ENCODE peak calls at places on chromosomes 13 and 19, in eight cellular contexts. One of them, this sample, is unnamed.

GRCh38 chr13:94683426-94683825 is 28.9 kb downstream of the SOX21 start:
- DNase-seq in Panc1: no peak
- DNase-seq in sigmoid colon: no peak
- DNase-seq in breast epithelium: no peak
- DNase-seq in SK-N-MC: no peak
- DNase-seq in transverse colon: no peak
- DNase-seq in K562: no peak
- DNase-seq in stomach: no peak
- DNase-seq in this sample: no peak

GRCh38 chr13:111422352-111422751 is 101.9 kb downstream of the TEX29 start:
- DNase-seq in sigmoid colon: no peak
- DNase-seq in transverse colon: no peak
- DNase-seq in K562: no peak
- DNase-seq in stomach: no peak
- DNase-seq in Panc1: no peak
- DNase-seq in SK-N-MC: no peak
- DNase-seq in breast epithelium: no peak
- DNase-seq in this sample: no peak

GRCh38 chr13:66532146-66532545 is 698.0 kb downstream of the PCDH9 start:
- DNase-seq in sigmoid colon: no peak
- DNase-seq in stomach: no peak
- DNase-seq in breast epithelium: no peak
- DNase-seq in K562: no peak
- DNase-seq in Panc1: no peak
- DNase-seq in transverse colon: no peak
- DNase-seq in SK-N-MC: no peak
- DNase-seq in this sample: no peak

GRCh38 chr19:14553939-14554243 is 18.0 kb downstream of the NDUFB7 start:
- DNase-seq in sigmoid colon: no peak
- DNase-seq in Panc1: no peak
- DNase-seq in transverse colon: no peak
- DNase-seq in K562: no peak
- DNase-seq in SK-N-MC: no peak
- DNase-seq in stomach: no peak
- DNase-seq in breast epithelium: no peak
- DNase-seq in this sample: no peak

GRCh38 chr13:112859817-112860190 is 109.2 kb upstream of the MCF2L start:
- DNase-seq in SK-N-MC: no peak
- DNase-seq in K562: no peak
- DNase-seq in breast epithelium: no peak
- DNase-seq in transverse colon: no peak
- DNase-seq in Panc1: no peak
- DNase-seq in sigmoid colon: no peak
- DNase-seq in stomach: no peak
- DNase-seq in this sample: no peak

GRCh38 chr13:91216928-91217700 is 130.4 kb upstream of the MIR17HG start:
- DNase-seq in Panc1: no peak
- DNase-seq in breast epithelium: no peak
- DNase-seq in K562: no peak
- DNase-seq in SK-N-MC: no peak
- DNase-seq in transverse colon: no peak
- DNase-seq in sigmoid colon: no peak
- DNase-seq in stomach: no peak
- DNase-seq in this sample: no peak

GRCh38 chr13:73464758-73465628 is 406.2 kb downstream of the KLF5 start:
- DNase-seq in transverse colon: peak
- DNase-seq in sigmoid colon: no peak
- DNase-seq in SK-N-MC: no peak
- DNase-seq in stomach: no peak
- DNase-seq in breast epithelium: no peak
- DNase-seq in K562: peak
- DNase-seq in Panc1: no peak
- DNase-seq in this sample: no peak

GRCh38 chr13:73174521-73175010 is 115.8 kb downstream of the KLF5 start:
- DNase-seq in Panc1: no peak
- DNase-seq in breast epithelium: no peak
- DNase-seq in stomach: no peak
- DNase-seq in K562: no peak
- DNase-seq in transverse colon: no peak
- DNase-seq in sigmoid colon: no peak
- DNase-seq in SK-N-MC: no peak
- DNase-seq in this sample: no peak

GRCh38 chr13:41546372-41547252 is 89.3 kb downstream of the RGCC start:
- DNase-seq in stomach: no peak
- DNase-seq in transverse colon: no peak
- DNase-seq in SK-N-MC: no peak
- DNase-seq in sigmoid colon: no peak
- DNase-seq in K562: no peak
- DNase-seq in Panc1: no peak
- DNase-seq in breast epithelium: no peak
- DNase-seq in this sample: no peak

GRCh38 chr13:104034891-104035290 is 968.7 kb upstream of the SLC10A2 start:
- DNase-seq in breast epithelium: no peak
- DNase-seq in Panc1: no peak
- DNase-seq in K562: no peak
- DNase-seq in transverse colon: no peak
- DNase-seq in sigmoid colon: no peak
- DNase-seq in stomach: no peak
- DNase-seq in SK-N-MC: no peak
- DNase-seq in this sample: no peak

GRCh38 chr13:26112843-26113242 is 61.0 kb upstream of the SHISA2 start:
- DNase-seq in stomach: no peak
- DNase-seq in K562: no peak
- DNase-seq in transverse colon: no peak
- DNase-seq in SK-N-MC: peak
- DNase-seq in Panc1: no peak
- DNase-seq in sigmoid colon: no peak
- DNase-seq in breast epithelium: no peak
- DNase-seq in this sample: no peak

GRCh38 chr13:97367427-97367826 is 66.5 kb upstream of the RAP2A start:
- DNase-seq in sigmoid colon: peak
- DNase-seq in stomach: no peak
- DNase-seq in transverse colon: no peak
- DNase-seq in Panc1: no peak
- DNase-seq in breast epithelium: no peak
- DNase-seq in K562: no peak
- DNase-seq in SK-N-MC: no peak
- DNase-seq in this sample: no peak
- TF ChIP-seq POLR2AphosphoS5 in sigmoid colon: no peak
- TF ChIP-seq POLR2AphosphoS5 in stomach: peak
- TF ChIP-seq POLR2AphosphoS5 in transverse colon: no peak
- TF ChIP-seq POLR2AphosphoS5 in Panc1: no peak
- TF ChIP-seq POLR2AphosphoS5 in breast epithelium: no peak
- TF ChIP-seq POLR2AphosphoS5 in K562: no peak
- TF ChIP-seq POLR2AphosphoS5 in SK-N-MC: no peak
- TF ChIP-seq POLR2AphosphoS5 in this sample: no peak

GRCh38 chr19:47581605-47582319 is 8.8 kb upstream of the ZNF541 start:
- DNase-seq in Panc1: no peak
- DNase-seq in transverse colon: no peak
- DNase-seq in breast epithelium: peak
- DNase-seq in SK-N-MC: no peak
- DNase-seq in stomach: peak
- DNase-seq in sigmoid colon: no peak
- DNase-seq in K562: no peak
- DNase-seq in this sample: no peak
- TF ChIP-seq POLR2AphosphoS5 in Panc1: no peak
- TF ChIP-seq POLR2AphosphoS5 in transverse colon: no peak
- TF ChIP-seq POLR2AphosphoS5 in breast epithelium: no peak
- TF ChIP-seq POLR2AphosphoS5 in SK-N-MC: no peak
- TF ChIP-seq POLR2AphosphoS5 in stomach: no peak
- TF ChIP-seq POLR2AphosphoS5 in sigmoid colon: no peak
- TF ChIP-seq POLR2AphosphoS5 in K562: no peak
- TF ChIP-seq POLR2AphosphoS5 in this sample: no peak

DNA sequence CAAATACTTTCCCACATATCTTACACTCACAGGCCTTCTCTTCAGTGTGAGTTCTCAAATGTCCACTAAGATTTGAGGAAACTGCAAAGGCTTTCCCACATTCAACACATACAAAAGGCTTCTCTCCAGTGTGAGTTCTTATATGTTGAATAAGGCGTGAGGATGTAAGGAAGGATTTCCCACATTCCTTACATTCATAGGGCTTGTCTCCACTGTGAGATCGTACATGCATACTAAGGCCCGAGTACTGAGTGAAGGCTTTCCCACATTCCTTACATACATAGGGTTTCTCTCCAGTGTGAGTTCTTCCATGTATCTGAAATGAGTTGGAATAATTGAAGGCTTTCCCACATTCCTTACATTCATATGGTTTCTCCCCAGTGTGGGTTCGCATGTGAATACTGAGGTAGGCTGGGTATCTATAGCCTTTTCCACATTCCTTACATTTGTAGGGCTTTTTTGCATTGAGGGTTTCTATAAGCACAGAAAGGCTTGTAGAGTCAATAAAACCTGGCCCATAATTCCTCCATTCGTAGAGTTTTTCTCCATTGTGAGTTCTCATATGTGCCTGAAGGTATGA is 9.6 kb downstream of the ZNF426 start:
- DNase-seq in sigmoid colon: no peak
- DNase-seq in Panc1: no peak
- DNase-seq in K562: no peak
- DNase-seq in stomach: no peak
- DNase-seq in breast epithelium: no peak
- DNase-seq in SK-N-MC: no peak
- DNase-seq in transverse colon: no peak
- DNase-seq in this sample: no peak
- TF ChIP-seq POLR2AphosphoS5 in sigmoid colon: no peak
- TF ChIP-seq POLR2AphosphoS5 in Panc1: no peak
- TF ChIP-seq POLR2AphosphoS5 in K562: no peak
- TF ChIP-seq POLR2AphosphoS5 in stomach: no peak
- TF ChIP-seq POLR2AphosphoS5 in breast epithelium: no peak
- TF ChIP-seq POLR2AphosphoS5 in SK-N-MC: no peak
- TF ChIP-seq POLR2AphosphoS5 in transverse colon: no peak
- TF ChIP-seq POLR2AphosphoS5 in this sample: no peak

DNA sequence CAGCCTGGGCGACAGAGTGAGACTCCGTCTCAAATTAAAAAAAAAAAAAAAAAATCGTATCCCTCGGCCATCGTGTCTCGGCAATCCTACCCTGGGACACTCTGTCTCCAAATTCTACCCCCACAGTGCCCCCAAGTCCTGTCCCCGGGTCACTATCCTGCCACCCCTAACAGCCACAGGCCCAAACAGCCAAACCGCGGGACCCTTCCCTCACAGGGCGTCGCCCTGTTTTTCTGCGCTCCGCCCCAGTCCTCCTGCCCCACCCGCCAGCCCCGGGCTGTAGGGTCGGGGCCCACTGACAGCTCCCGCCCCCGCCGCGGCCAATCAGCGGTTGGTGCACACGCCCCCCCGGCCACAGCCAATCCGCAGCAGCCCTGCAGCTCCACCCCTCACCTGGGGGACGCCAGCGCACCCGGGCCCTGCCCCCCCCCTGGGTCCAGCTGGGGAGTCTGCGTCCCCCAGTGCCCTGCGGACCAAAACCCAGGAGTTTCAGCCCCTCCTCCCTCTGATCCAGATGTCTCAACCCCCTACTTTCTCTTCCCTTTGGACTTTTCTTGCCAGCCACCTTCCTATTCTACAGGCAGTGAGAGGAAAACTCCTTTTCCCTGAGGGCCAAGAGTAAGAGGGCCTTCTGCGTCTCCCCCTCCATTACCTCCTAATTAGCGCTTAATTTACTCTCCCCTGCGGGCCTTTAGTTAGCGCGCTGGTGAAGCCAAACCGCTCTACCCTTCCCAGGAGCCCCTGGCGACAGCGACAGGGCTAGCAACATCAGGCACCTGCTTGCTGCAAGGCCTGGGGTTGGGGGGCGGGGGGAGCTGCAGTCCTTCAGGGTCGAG is 1.5 kb upstream of the BCAT2 start:
- DNase-seq in breast epithelium: peak
- DNase-seq in transverse colon: peak
- DNase-seq in stomach: peak
- DNase-seq in Panc1: no peak
- DNase-seq in SK-N-MC: no peak
- DNase-seq in sigmoid colon: peak
- DNase-seq in K562: peak
- DNase-seq in this sample: peak
- TF ChIP-seq POLR2AphosphoS5 in breast epithelium: peak
- TF ChIP-seq POLR2AphosphoS5 in transverse colon: peak
- TF ChIP-seq POLR2AphosphoS5 in stomach: peak
- TF ChIP-seq POLR2AphosphoS5 in Panc1: no peak
- TF ChIP-seq POLR2AphosphoS5 in SK-N-MC: peak
- TF ChIP-seq POLR2AphosphoS5 in sigmoid colon: peak
- TF ChIP-seq POLR2AphosphoS5 in K562: no peak
- TF ChIP-seq POLR2AphosphoS5 in this sample: no peak

GRCh38 chr19:5237190-5237780 is 103.3 kb downstream of the PTPRS start:
- DNase-seq in stomach: no peak
- DNase-seq in Panc1: no peak
- DNase-seq in K562: no peak
- DNase-seq in SK-N-MC: no peak
- DNase-seq in transverse colon: no peak
- DNase-seq in sigmoid colon: no peak
- DNase-seq in breast epithelium: no peak
- DNase-seq in this sample: no peak
- TF ChIP-seq POLR2AphosphoS5 in stomach: no peak
- TF ChIP-seq POLR2AphosphoS5 in Panc1: no peak
- TF ChIP-seq POLR2AphosphoS5 in K562: no peak
- TF ChIP-seq POLR2AphosphoS5 in SK-N-MC: no peak
- TF ChIP-seq POLR2AphosphoS5 in transverse colon: no peak
- TF ChIP-seq POLR2AphosphoS5 in sigmoid colon: no peak
- TF ChIP-seq POLR2AphosphoS5 in breast epithelium: no peak
- TF ChIP-seq POLR2AphosphoS5 in this sample: no peak

GRCh38 chr13:86397640-86398039 is 598.4 kb upstream of the SLITRK6 start:
- DNase-seq in sigmoid colon: no peak
- DNase-seq in SK-N-MC: no peak
- DNase-seq in stomach: no peak
- DNase-seq in breast epithelium: no peak
- DNase-seq in K562: no peak
- DNase-seq in transverse colon: no peak
- DNase-seq in Panc1: no peak
- DNase-seq in this sample: no peak
- TF ChIP-seq POLR2AphosphoS5 in sigmoid colon: no peak
- TF ChIP-seq POLR2AphosphoS5 in SK-N-MC: no peak
- TF ChIP-seq POLR2AphosphoS5 in stomach: no peak
- TF ChIP-seq POLR2AphosphoS5 in breast epithelium: no peak
- TF ChIP-seq POLR2AphosphoS5 in K562: no peak
- TF ChIP-seq POLR2AphosphoS5 in transverse colon: no peak
- TF ChIP-seq POLR2AphosphoS5 in Panc1: no peak
- TF ChIP-seq POLR2AphosphoS5 in this sample: no peak

DNA sequence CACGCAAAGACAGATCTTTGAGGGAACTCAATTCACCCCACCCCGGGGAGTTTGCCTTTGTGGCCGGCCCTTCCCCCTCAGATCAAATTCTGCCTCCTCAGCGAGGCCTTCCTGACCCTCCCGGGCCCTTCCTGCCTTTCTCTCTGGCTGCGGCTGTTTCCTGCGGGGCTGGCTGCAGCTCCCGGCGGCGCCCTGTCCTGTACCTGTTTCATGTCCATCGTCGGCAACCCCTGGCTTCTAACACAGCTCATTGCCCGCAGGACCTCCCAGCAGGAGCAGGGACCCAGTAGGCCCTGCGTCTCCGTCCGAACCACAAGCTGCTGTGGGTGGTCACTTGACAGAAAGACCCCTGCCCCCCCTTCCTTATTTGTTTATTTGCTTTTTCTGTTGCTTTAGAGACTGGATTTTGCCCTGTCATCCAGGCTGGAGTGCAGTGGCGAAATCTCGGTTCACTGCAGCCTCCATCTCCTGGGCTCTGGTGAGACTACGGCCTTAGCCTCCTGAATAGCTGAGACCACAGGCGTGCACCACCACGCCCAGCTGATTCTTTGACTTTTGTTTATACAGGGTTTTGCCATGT is 7.7 kb upstream of the PTBP1 start:
- DNase-seq in SK-N-MC: no peak
- DNase-seq in breast epithelium: no peak
- DNase-seq in sigmoid colon: no peak
- DNase-seq in transverse colon: no peak
- DNase-seq in K562: no peak
- DNase-seq in Panc1: no peak
- DNase-seq in stomach: no peak
- DNase-seq in this sample: no peak
- TF ChIP-seq POLR2AphosphoS5 in SK-N-MC: no peak
- TF ChIP-seq POLR2AphosphoS5 in breast epithelium: no peak
- TF ChIP-seq POLR2AphosphoS5 in sigmoid colon: no peak
- TF ChIP-seq POLR2AphosphoS5 in transverse colon: no peak
- TF ChIP-seq POLR2AphosphoS5 in K562: no peak
- TF ChIP-seq POLR2AphosphoS5 in Panc1: no peak
- TF ChIP-seq POLR2AphosphoS5 in stomach: no peak
- TF ChIP-seq POLR2AphosphoS5 in this sample: no peak